ENCODE peak calls at places on chromosomes 16 and 17, in nine cellular contexts. R is caudate nucleus; I is glomerular endothelial cell; F is stimulated activated CD4-positive, alpha-beta T cell treated with anti-CD3 and anti-CD28 coated beads, Interleukin-15, amount 100 ng/mL, for 1 hour; B is substantia nigra; X is HT-29; Q is DMS79 treated with DMSO at 0.1 percent for 48 hours; U is smooth muscle cell of the brain vasculature; K is HCEC 1CT. N is an unnamed sample.

GRCh38 chr17:63950940-63951907 is 19.1 kb upstream of the CD79B start:
- DNase-seq in K (no peak), B (no peak), I (no peak), X (peak; percentile 84), U (no peak), F (no peak), R (no peak), Q (no peak), N (peak; percentile 16)

GRCh38 chr16:85595299-85595661 is 17.8 kb upstream of the GSE1 start:
- DNase-seq in U (no peak), I (no peak), F (no peak), K (no peak), B (no peak), Q (no peak), X (no peak), R (no peak), N (no peak)

GRCh38 chr16:65463652-65464260 is 341.9 kb upstream of the CDH11 start:
- DNase-seq in K (no peak), R (no peak), B (no peak), X (no peak), F (no peak), I (no peak), U (no peak), Q (no peak), N (no peak)

GRCh38 chr17:28291780-28292330 is 27.1 kb upstream of the TMEM97 start:
- DNase-seq in Q (no peak), X (no peak), B (no peak), K (no peak), R (no peak), U (no peak), I (no peak), F (no peak), N (no peak)

GRCh38 chr17:15168379-15168778 is 96.7 kb downstream of the PMP22 start:
- DNase-seq in X (no peak), K (no peak), B (no peak), Q (no peak), R (no peak), F (no peak), I (no peak), U (no peak), N (no peak)

GRCh38 chr16:50804290-50804907 is 62.5 kb downstream of the CYLD start:
- DNase-seq in F (no peak), X (no peak), K (no peak), R (no peak), I (no peak), B (no peak), Q (no peak), U (no peak), N (no peak)

GRCh38 chr16:52379551-52379950 is 167.4 kb downstream of the TOX3 start:
- DNase-seq in U (no peak), K (no peak), F (no peak), B (no peak), I (no peak), Q (no peak), R (no peak), X (no peak), N (no peak)

GRCh38 chr17:42185497-42185860 is 227 bp upstream of the HCRT start:
- DNase-seq in F (no peak), B (no peak), I (no peak), K (no peak), R (no peak), Q (no peak), X (no peak), U (no peak), N (no peak)

GRCh38 chr17:76843703-76844484 is 24.3 kb upstream of the MGAT5B start:
- DNase-seq in K (no peak), X (no peak), Q (no peak), F (no peak), R (no peak), B (no peak), I (no peak), U (no peak), N (no peak)

GRCh38 chr17:53655591-53655990 is 167.1 kb upstream of the KIF2B start:
- DNase-seq in X (no peak), U (no peak), I (no peak), R (no peak), B (no peak), K (peak; percentile 70), Q (no peak), F (no peak), N (no peak)

GRCh38 chr16:27270389-27270788 is 1.8 kb upstream of the NSMCE1 start:
- DNase-seq in Q (no peak), K (no peak), I (no peak), F (no peak), B (no peak), R (no peak), U (no peak), X (no peak), N (no peak)

GRCh38 chr16:728131-728889 is 1.4 kb downstream of the HAGHL start:
- DNase-seq in X (peak; percentile 82), U (no peak), K (peak; percentile 86), I (no peak), Q (peak; percentile 32), R (no peak), F (peak; percentile 37), B (peak; percentile 62), N (peak; percentile 78)

GRCh38 chr16:17364319-17365210 is 106.2 kb downstream of the XYLT1 start:
- DNase-seq in F (no peak), X (no peak), I (no peak), Q (peak; percentile 82), R (no peak), B (no peak), U (peak; percentile 32), K (peak; percentile 39), N (no peak)

GRCh38 chr16:27314161-27314723 is 468 bp downstream of the IL4R start:
- DNase-seq in R (no peak), F (no peak), K (peak; percentile 81), I (peak; percentile 78), B (no peak), Q (no peak), X (peak; percentile 52), U (peak; percentile 79), N (no peak)

N was measured in NCI-H524.